ENCODE peak calls at places on chromosome 1, in nine cellular contexts. V is left ventricle myocardium inferior, D is hepatocyte, Z is AG04450, Q is prostate gland, T is choroid plexus epithelial cell, N is pulmonary artery endothelial cell, O is astrocyte of the spinal cord, W is AG10803. G is an unnamed sample.

GRCh38 chr1:201307239-201307638 is 23.9 kb downstream of the PKP1 start:
- DNase-seq in V (no peak), D (no peak), Z (no peak), Q (no peak), T (no peak), N (no peak), O (no peak), W (no peak), G (no peak)

GRCh38 chr1:27021347-27022031 is 8.8 kb upstream of the TENT5B start:
- DNase-seq in V (no peak), D (no peak), Z (no peak), Q (no peak), T (peak), N (no peak), O (no peak), W (no peak), G (no peak)

GRCh38 chr1:153791856-153792253 is 16.6 kb downstream of the SLC27A3 start:
- DNase-seq in V (no peak), D (peak), Z (peak), Q (no peak), T (peak), N (no peak), O (peak), W (peak), G (no peak)

GRCh38 chr1:167795810-167796740 is 74.3 kb downstream of the MPZL1 start:
- DNase-seq in V (peak), D (no peak), Z (no peak), Q (no peak), T (peak), N (no peak), O (peak), W (peak), G (no peak)

GRCh38 chr1:31702836-31703404 is 897 bp downstream of the COL16A1 start:
- DNase-seq in V (no peak), D (no peak), Z (no peak), Q (no peak), T (no peak), N (no peak), O (no peak), W (no peak), G (no peak)

GRCh38 chr1:32485554-32486255 is 20.8 kb downstream of the ZBTB8B start:
- DNase-seq in V (no peak), D (no peak), Z (no peak), Q (no peak), T (peak), N (no peak), O (no peak), W (no peak), G (no peak)

GRCh38 chr1:199867601-199868000 is 159.9 kb upstream of the NR5A2 start:
- DNase-seq in V (no peak), D (no peak), Z (no peak), Q (no peak), T (peak), N (no peak), O (no peak), W (no peak), G (no peak)

GRCh38 chr1:61131716-61132115 is 49.4 kb downstream of the NFIA start:
- DNase-seq in V (no peak), D (no peak), Z (peak), Q (no peak), T (peak), N (no peak), O (peak), W (no peak), G (no peak)

G was measured in non-pigmented ciliary epithelial cell.